ENCODE peak calls at places on chromosome 3, in four cellular contexts. U is dorsolateral prefrontal cortex, N is GM13977, B is GM12865. G is an unnamed sample.

GRCh38 chr3:195697582-195698324 is 23.0 kb upstream of the MUC20 start:
- DNase-seq in U (no peak), N (no peak), B (no peak), G (peak)

GRCh38 chr3:73815966-73816365 is 191.2 kb upstream of the PDZRN3 start:
- DNase-seq in U (no peak), N (no peak), B (no peak), G (no peak)

GRCh38 chr3:193884652-193885051 is 251.3 kb upstream of the HES1 start:
- DNase-seq in U (no peak), N (no peak), B (no peak), G (no peak)

GRCh38 chr3:25033407-25034029 is 394.5 kb upstream of the RARB start:
- DNase-seq in U (no peak), N (peak), B (peak), G (peak)

GRCh38 chr3:111577798-111578685 is 17.1 kb downstream of the ZBED2 start:
- DNase-seq in U (no peak), N (peak), B (peak), G (peak)

GRCh38 chr3:197308591-197308990 is 10.2 kb upstream of the DLG1 start:
- DNase-seq in U (no peak), N (no peak), B (no peak), G (no peak)

GRCh38 chr3:129824926-129825541 is 68.5 kb downstream of the TMCC1 start:
- DNase-seq in U (no peak), N (peak), B (peak), G (peak)

GRCh38 chr3:130820976-130821375 is 72.9 kb upstream of the ATP2C1 start:
- DNase-seq in U (no peak), N (no peak), B (no peak), G (no peak)

GRCh38 chr3:174102274-174102673 is 704.7 kb downstream of the NLGN1 start:
- DNase-seq in U (no peak), N (no peak), B (no peak), G (no peak)

GRCh38 chr3:178381971-178382370 is 154.3 kb upstream of the KCNMB2 start:
- DNase-seq in U (no peak), N (no peak), B (no peak), G (no peak)

GRCh38 chr3:113210608-113211369 is 568 bp upstream of the BOC start:
- DNase-seq in U (no peak), N (no peak), B (no peak), G (peak)

DNA sequence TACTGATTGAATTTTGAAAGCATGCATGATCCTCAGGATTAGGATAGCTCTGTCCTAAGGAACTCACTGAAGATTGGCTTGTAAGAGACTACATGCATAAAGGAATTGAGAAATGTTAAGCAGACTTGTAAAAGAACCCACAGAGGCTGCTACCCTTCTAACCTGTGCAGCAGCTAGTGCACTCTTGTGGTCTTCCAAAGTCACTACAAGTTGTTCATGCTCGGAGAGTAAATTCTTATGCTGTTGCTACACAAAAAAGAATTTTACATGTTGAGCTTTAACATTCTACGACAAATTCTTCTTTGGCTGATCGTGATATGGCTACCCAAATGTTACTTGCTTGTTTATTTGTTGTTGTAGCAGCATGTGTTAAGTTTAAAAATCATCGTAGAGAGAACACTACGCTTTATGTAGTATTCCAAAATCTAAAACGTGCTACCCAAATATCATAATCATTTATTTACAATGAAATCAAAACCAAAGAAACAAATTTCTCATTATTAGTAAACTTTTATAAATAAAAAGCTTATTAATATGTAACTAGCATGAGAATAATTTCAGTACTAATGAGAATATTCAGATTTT is 55.0 kb downstream of the GOLIM4 start:
- DNase-seq in U (no peak), N (no peak), B (peak), G (peak)
- TF ChIP-seq CTCF in U (peak), N (peak), B (peak), G (peak)

GRCh38 chr3:157132341-157132740 is 27.6 kb downstream of the CCNL1 start:
- DNase-seq in U (no peak), N (no peak), B (no peak), G (no peak)
- TF ChIP-seq CTCF in U (no peak), N (no peak), B (no peak), G (no peak)

GRCh38 chr3:46102059-46102779 is 74.9 kb upstream of the XCR1 start:
- DNase-seq in U (no peak), N (no peak), B (no peak), G (no peak)
- TF ChIP-seq CTCF in U (no peak), N (peak), B (no peak), G (no peak)

DNA sequence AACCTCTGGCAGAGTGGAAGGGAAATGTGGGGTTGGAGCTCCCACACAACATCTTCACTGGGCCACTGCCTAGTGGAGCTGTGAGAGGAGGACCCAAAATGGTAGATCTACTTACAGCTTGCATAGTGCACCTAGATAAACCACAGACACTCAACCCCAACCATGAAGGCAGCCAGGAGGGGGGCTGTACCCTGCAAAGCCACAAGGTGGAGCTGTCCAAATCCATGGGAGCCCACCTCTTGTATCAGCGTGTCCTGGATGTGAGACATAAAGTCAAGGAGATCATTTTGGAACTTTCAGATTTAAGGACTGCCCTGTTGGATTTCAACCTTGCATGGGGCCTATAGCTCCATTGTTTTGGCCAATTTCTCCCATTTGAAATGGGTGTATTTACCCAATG is 20.9 kb downstream of the TP63 start:
- DNase-seq in U (no peak), N (no peak), B (peak), G (peak)
- TF ChIP-seq CTCF in U (no peak), N (peak), B (peak), G (peak)

GRCh38 chr3:127374626-127375010 is 86.8 kb upstream of the PRR20G start:
- DNase-seq in U (no peak), N (no peak), B (no peak), G (no peak)

GRCh38 chr3:127371338-127371737 is 83.5 kb upstream of the PRR20G start:
- DNase-seq in U (no peak), N (no peak), B (no peak), G (no peak)

GRCh38 chr3:127371846-127372245 is 84.0 kb upstream of the PRR20G start:
- DNase-seq in U (no peak), N (no peak), B (no peak), G (no peak)

GRCh38 chr3:127375151-127375937 is 87.5 kb upstream of the PRR20G start:
- DNase-seq in U (no peak), N (no peak), B (no peak), G (no peak)

GRCh38 chr3:127373701-127374625 is 86.1 kb upstream of the PRR20G start:
- DNase-seq in U (no peak), N (peak), B (peak), G (peak)
- TF ChIP-seq CTCF in U (peak), N (peak), B (peak), G (peak)

GRCh38 chr3:462851-463250 is 266.3 kb downstream of the CHL1 start:
- DNase-seq in U (no peak), N (no peak), B (peak), G (no peak)

GRCh38 chr3:463793-464192 is 267.2 kb downstream of the CHL1 start:
- DNase-seq in U (no peak), N (peak), B (peak), G (no peak)

GRCh38 chr3:473284-473800 is 276.8 kb downstream of the CHL1 start:
- DNase-seq in U (no peak), N (no peak), B (peak), G (no peak)

GRCh38 chr3:464255-464654 is 267.7 kb downstream of the CHL1 start:
- DNase-seq in U (no peak), N (no peak), B (peak), G (peak)

GRCh38 chr3:468172-468571 is 271.6 kb downstream of the CHL1 start:
- DNase-seq in U (no peak), N (no peak), B (peak), G (peak)
- TF ChIP-seq CTCF in U (peak), N (peak), B (peak), G (peak)